ENCODE peak calls at places on chromosomes 12 and 14, in ten cellular contexts. O, T, U, V, R, I, E, N, A and Z are unnamed samples.

GRCh38 chr12:64181504-64182291 is 40.4 kb downstream of the KICS2 start:
- DNase-seq in O (peak), T (peak), U (peak), V (peak), R (peak), I (peak), E (peak), N (peak), A (peak), Z (no peak)

GRCh38 chr12:10031318-10031717 is 836 bp downstream of the CLEC9A start:
- DNase-seq in O (no peak), T (no peak), U (no peak), V (no peak), R (no peak), I (no peak), E (no peak), N (no peak), A (peak), Z (no peak)

GRCh38 chr12:26319511-26319910 is 124.1 kb downstream of the SSPN start:
- DNase-seq in O (peak), T (peak), U (peak), V (peak), R (no peak), I (no peak), E (peak), N (no peak), A (peak), Z (no peak)

GRCh38 chr14:59362533-59362932 is 102.6 kb downstream of the GPR135 start:
- DNase-seq in O (no peak), T (peak), U (no peak), V (no peak), R (no peak), I (no peak), E (peak), N (no peak), A (no peak), Z (no peak)

GRCh38 chr12:88432536-88433462 is 147.5 kb downstream of the KITLG start:
- DNase-seq in O (peak), T (peak), U (no peak), V (no peak), R (no peak), I (no peak), E (peak), N (no peak), A (no peak), Z (no peak)

GRCh38 chr14:73521229-73521628 is 15.7 kb upstream of the ACOT1 start:
- DNase-seq in O (no peak), T (no peak), U (no peak), V (no peak), R (no peak), I (no peak), E (no peak), N (no peak), A (no peak), Z (no peak)

GRCh38 chr12:27383429-27384260 is 51.0 kb downstream of the BMAL2 start:
- DNase-seq in O (peak), T (peak), U (peak), V (peak), R (peak), I (peak), E (peak), N (peak), A (peak), Z (peak)

GRCh38 chr12:121626853-121627623 is 708 bp downstream of the ORAI1 start:
- DNase-seq in O (peak), T (peak), U (no peak), V (peak), R (peak), I (peak), E (peak), N (peak), A (peak), Z (peak)

GRCh38 chr12:6646276-6647082 is 753 bp downstream of the ACRBP start:
- DNase-seq in O (peak), T (no peak), U (no peak), V (no peak), R (no peak), I (no peak), E (no peak), N (no peak), A (no peak), Z (no peak)

GRCh38 chr12:85781751-85782150 is 54.5 kb downstream of the RASSF9 start:
- DNase-seq in O (no peak), T (no peak), U (no peak), V (no peak), R (no peak), I (no peak), E (no peak), N (no peak), A (no peak), Z (no peak)

DNA sequence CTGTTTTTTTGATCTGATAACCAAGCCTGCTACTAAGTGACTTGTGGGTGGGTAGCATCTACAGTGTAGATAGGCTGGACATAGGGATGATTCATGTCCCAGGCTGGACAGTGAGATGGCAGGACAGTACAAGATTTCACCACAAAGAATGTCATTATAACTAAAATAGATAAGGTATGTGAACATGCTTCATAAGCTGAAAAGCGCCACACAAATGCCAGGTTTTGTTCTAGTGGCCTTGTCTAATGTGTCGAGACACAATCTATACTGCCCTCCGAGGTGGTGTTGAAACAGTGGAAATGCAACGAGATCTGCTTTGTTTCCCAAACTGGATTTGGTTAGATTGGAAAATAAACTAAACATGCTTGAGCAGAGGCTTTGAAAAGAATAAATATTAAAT is 4.4 kb downstream of the LGALS3 start:
- DNase-seq in O (no peak), T (peak), U (no peak), V (no peak), R (no peak), I (no peak), E (peak), N (no peak), A (no peak), Z (no peak)
- TF ChIP-seq CTCF in O (no peak), T (peak), U (peak), V (peak), R (no peak), I (no peak), E (peak), N (no peak), A (no peak), Z (no peak)

GRCh38 chr14:53954551-53955233 is 1.9 kb downstream of the BMP4 start:
- DNase-seq in O (peak), T (peak), U (no peak), V (no peak), R (peak), I (peak), E (peak), N (no peak), A (no peak), Z (no peak)
- TF ChIP-seq CTCF in O (no peak), T (no peak), U (no peak), V (no peak), R (no peak), I (no peak), E (peak), N (no peak), A (no peak), Z (no peak)

GRCh38 chr14:74616996-74617700 is 5.1 kb upstream of the LTBP2 start:
- DNase-seq in O (no peak), T (peak), U (no peak), V (peak), R (no peak), I (no peak), E (no peak), N (no peak), A (peak), Z (no peak)

GRCh38 chr14:74616507-74616906 is 4.5 kb upstream of the LTBP2 start:
- DNase-seq in O (no peak), T (peak), U (no peak), V (peak), R (no peak), I (peak), E (peak), N (no peak), A (peak), Z (no peak)

GRCh38 chr14:74619672-74620131 is 7.7 kb upstream of the LTBP2 start:
- DNase-seq in O (peak), T (peak), U (peak), V (peak), R (peak), I (peak), E (peak), N (no peak), A (peak), Z (no peak)

GRCh38 chr14:74620497-74620921 is 8.5 kb upstream of the LTBP2 start:
- DNase-seq in O (no peak), T (peak), U (peak), V (no peak), R (no peak), I (peak), E (peak), N (no peak), A (peak), Z (no peak)

DNA sequence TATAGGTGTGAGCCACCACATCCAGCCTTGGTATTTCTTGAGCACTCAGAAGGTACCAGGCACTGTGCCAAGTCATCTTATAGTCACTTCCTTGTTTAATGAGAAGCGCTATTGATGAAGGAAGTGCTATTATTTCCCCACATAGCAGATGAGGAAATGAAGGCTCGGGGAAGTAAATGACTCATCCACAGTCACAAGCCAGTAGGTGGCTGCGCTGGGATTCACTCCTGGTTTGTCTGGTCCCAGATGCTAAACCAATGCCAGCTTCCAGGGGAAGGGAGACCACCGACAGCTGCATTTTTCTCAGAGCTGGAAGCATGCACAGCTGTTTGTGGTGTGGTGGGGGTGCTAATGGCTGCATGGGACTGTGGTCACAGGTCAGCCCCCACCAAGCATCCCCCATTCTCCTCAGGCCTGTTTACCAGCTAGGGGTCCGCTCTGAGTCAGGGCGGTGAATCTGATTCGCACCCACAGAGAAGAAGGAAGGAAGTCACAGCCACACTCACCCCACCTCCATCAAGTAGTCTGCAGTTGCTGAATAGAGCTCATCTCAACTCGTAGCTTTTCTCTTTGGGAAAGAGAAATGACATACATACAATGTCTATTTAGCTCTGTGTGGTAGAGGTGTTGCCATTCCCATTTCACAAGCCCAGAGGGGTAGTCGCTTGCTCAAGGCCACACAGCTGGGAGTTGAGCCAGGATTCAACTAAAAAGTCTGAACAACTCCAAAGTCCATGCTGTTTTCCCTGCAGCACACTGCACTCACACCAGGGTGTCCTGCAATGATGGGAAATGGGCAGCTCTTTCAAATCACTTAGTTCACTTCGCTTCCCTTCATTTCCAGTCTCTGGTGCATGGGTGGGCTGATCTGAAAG is 6.3 kb upstream of the LTBP2 start:
- DNase-seq in O (no peak), T (peak), U (no peak), V (peak), R (peak), I (peak), E (peak), N (peak), A (peak), Z (peak)
- TF ChIP-seq CTCF in O (no peak), T (no peak), U (no peak), V (no peak), R (no peak), I (no peak), E (no peak), N (no peak), A (no peak), Z (no peak)

GRCh38 chr14:51176819-51177218 is 63.2 kb upstream of the TMX1 start:
- DNase-seq in O (no peak), T (no peak), U (no peak), V (no peak), R (no peak), I (no peak), E (no peak), N (no peak), A (no peak), Z (no peak)
- TF ChIP-seq CTCF in O (no peak), T (no peak), U (no peak), V (no peak), R (no peak), I (no peak), E (no peak), N (no peak), A (no peak), Z (no peak)